ENCODE peak calls at places on chromosomes 2 and 18, in five cellular contexts. F is CD8-positive, alpha-beta T cell; S is OCI-LY7; G is epithelial cell of proximal tubule; D is keratinocyte. B is an unnamed sample.

GRCh38 chr2:207694811-207695281 is 16.6 kb upstream of the CCNYL1 start:
- DNase-seq in F (no peak), S (no peak), G (no peak), D (no peak), B (no peak)

GRCh38 chr2:207423886-207424285 is 105.9 kb upstream of the CREB1 start:
- DNase-seq in F (peak; percentile 24), S (no peak), G (peak; percentile 48), D (peak; percentile 46), B (peak; percentile 53)

GRCh38 chr2:238106698-238107524 is 6.8 kb downstream of the ESPNL start:
- DNase-seq in F (no peak), S (peak; percentile 75), G (no peak), D (no peak), B (no peak)

GRCh38 chr2:217286833-217287232 is 427.0 kb upstream of the TNP1 start:
- DNase-seq in F (no peak), S (no peak), G (no peak), D (no peak), B (no peak)

GRCh38 chr2:223055836-223056235 is 3.8 kb downstream of the KCNE4 start:
- DNase-seq in F (no peak), S (no peak), G (no peak), D (no peak), B (no peak)

GRCh38 chr2:76128622-76129021 is 417.9 kb upstream of the GCFC2 start:
- DNase-seq in F (no peak), S (no peak), G (no peak), D (no peak), B (no peak)

GRCh38 chr2:19758658-19759057 is 143.1 kb downstream of the TTC32 start:
- DNase-seq in F (no peak), S (no peak), G (no peak), D (no peak), B (no peak)

GRCh38 chr2:172230783-172231446 is 128.2 kb upstream of the DLX2 start:
- DNase-seq in F (no peak), S (no peak), G (no peak), D (no peak), B (no peak)

GRCh38 chr2:66456183-66457041 is 21.5 kb downstream of the MEIS1 start:
- DNase-seq in F (no peak), S (no peak), G (no peak), D (no peak), B (no peak)

GRCh38 chr18:74498712-74499629 is 2.8 kb downstream of the CNDP2 start:
- DNase-seq in F (peak; percentile 81), S (peak; percentile 64), G (no peak), D (no peak), B (peak; percentile 78)

GRCh38 chr2:215324811-215325210 is 13.0 kb downstream of the ATIC start:
- DNase-seq in F (no peak), S (no peak), G (no peak), D (no peak), B (no peak)

GRCh38 chr2:208025814-208026184 is 472 bp upstream of the PLEKHM3 start:
- DNase-seq in F (peak; percentile 28), S (peak; percentile 12), G (no peak), D (no peak), B (peak; percentile 37)

GRCh38 chr2:133439281-133439920 is 128.9 kb downstream of the NCKAP5 start:
- DNase-seq in F (no peak), S (no peak), G (no peak), D (no peak), B (no peak)

GRCh38 chr2:28250006-28250405 is 142.7 kb upstream of the FOSL2 start:
- DNase-seq in F (no peak), S (no peak), G (no peak), D (peak; percentile 60), B (no peak)

GRCh38 chr2:27581417-27582128 is 1.3 kb upstream of the ZNF512 start:
- DNase-seq in F (peak; percentile 12), S (no peak), G (no peak), D (no peak), B (no peak)

GRCh38 chr2:102063360-102063947 is 71.7 kb downstream of the IL1R2 start:
- DNase-seq in F (no peak), S (no peak), G (no peak), D (no peak), B (no peak)

GRCh38 chr2:120299561-120299960 is 46.4 kb upstream of the INHBB start:
- DNase-seq in F (no peak), S (no peak), G (no peak), D (no peak), B (no peak)

GRCh38 chr18:33611525-33612135 is 33.6 kb downstream of the ASXL3 start:
- DNase-seq in F (no peak), S (no peak), G (no peak), D (no peak), B (no peak)

GRCh38 chr2:171272039-171272438 is 111.3 kb upstream of the TLK1 start:
- DNase-seq in F (no peak), S (no peak), G (peak; percentile 96), D (peak; percentile 95), B (no peak)

GRCh38 chr2:73968357-73968937 is 16.3 kb upstream of the TET3 start:
- DNase-seq in F (no peak), S (no peak), G (no peak), D (no peak), B (no peak)

GRCh38 chr2:73969356-73969755 is 15.4 kb upstream of the TET3 start:
- DNase-seq in F (no peak), S (no peak), G (no peak), D (no peak), B (no peak)

GRCh38 chr2:73970850-73971471 is 13.7 kb upstream of the TET3 start:
- DNase-seq in F (peak; percentile 64), S (peak; percentile 60), G (no peak), D (no peak), B (peak; percentile 50)

GRCh38 chr2:73971722-73972121 is 13.0 kb upstream of the TET3 start:
- DNase-seq in F (no peak), S (no peak), G (no peak), D (no peak), B (no peak)

DNA sequence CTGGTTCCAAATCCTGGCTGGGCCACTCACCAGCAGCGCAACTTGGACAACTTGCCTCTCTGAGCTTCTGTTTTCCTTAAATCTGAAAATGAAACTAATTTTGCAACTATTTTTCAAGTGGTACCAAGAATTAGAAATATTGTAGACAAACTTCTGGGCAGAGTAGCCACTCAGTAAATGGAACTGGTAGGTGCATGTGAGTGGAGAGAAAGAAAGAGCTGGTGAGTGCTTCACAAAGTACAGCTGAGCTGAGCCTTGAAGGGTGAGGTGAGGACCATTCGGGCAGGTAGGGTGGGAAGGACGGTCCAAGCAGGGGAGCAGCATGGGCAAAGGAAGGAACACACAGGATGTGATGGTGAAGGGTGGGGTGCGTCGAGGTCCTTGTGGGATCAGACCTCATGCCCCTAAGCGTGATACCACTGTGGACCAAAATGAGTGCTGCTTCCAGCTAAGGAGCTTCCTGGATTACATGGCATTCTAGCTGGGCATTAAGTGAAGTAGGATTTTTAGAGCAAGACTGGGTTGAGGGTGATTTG is 14.4 kb upstream of the TET3 start:
- DNase-seq in F (no peak), S (no peak), G (no peak), D (no peak), B (no peak)
- TF ChIP-seq CTCF in F (no peak), S (no peak), G (no peak), D (no peak), B (no peak)

DNA sequence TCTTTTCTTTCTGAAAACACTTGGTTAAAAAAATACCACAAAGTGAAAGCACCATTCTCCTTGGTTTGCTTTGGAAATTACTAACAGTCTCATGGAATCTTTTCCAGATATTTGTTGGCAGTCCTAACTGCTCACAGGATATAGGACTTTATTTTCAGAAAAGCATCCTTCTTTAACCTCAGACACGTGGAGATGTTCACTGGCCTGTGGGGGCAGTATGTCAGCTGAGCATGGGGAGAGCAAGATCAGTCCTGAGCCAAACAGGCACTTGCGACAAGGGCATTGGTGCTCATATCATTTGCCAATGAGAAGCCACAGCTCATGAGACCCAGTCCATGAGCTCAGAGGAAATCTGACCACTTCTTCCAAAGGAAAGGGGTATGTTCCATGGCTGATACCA is 371.9 kb downstream of the NBAS start:
- DNase-seq in F (no peak), S (no peak), G (no peak), D (no peak), B (no peak)
- TF ChIP-seq CTCF in F (no peak), S (peak; percentile 27), G (peak; percentile 31), D (no peak), B (no peak)

GRCh38 chr2:146312899-146313298 is 1531.9 kb upstream of the ACVR2A start:
- DNase-seq in F (no peak), S (no peak), G (no peak), D (no peak), B (no peak)
- TF ChIP-seq CTCF in F (no peak), S (peak; percentile 49), G (no peak), D (no peak), B (no peak)

GRCh38 chr18:477565-477964 is 22.9 kb downstream of the COLEC12 start:
- DNase-seq in F (no peak), S (peak; percentile 45), G (no peak), D (peak; percentile 21), B (peak; percentile 47)
- TF ChIP-seq CTCF in F (no peak), S (peak; percentile 71), G (peak; percentile 61), D (peak; percentile 74), B (peak; percentile 30)

GRCh38 chr2:219274392-219274921 is 4.7 kb upstream of the DNAJB2 start:
- DNase-seq in F (no peak), S (no peak), G (peak; percentile 66), D (peak; percentile 96), B (no peak)
- TF ChIP-seq CTCF in F (no peak), S (no peak), G (no peak), D (no peak), B (no peak)

DNA sequence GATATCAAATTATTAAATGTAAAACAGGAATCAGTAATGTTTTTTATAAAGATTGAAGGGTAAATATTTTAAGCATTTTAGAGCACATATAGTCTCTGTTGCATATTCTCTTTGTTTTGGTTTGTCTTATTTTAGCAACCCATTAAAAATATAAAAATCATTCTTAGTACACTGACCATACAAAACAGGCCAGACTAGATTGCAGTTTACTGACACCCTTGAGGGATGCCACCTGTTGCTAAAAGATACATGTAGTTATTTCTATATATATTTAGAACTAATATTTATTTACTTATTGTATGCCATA is 44.7 kb upstream of the SULT1C3 start:
- DNase-seq in F (no peak), S (no peak), G (no peak), D (no peak), B (no peak)
- TF ChIP-seq CTCF in F (no peak), S (peak; percentile 25), G (no peak), D (no peak), B (no peak)

GRCh38 chr2:36480028-36480427 is 117.9 kb downstream of the FEZ2 start:
- DNase-seq in F (no peak), S (no peak), G (no peak), D (no peak), B (no peak)
- TF ChIP-seq CTCF in F (no peak), S (no peak), G (no peak), D (no peak), B (no peak)

GRCh38 chr2:106863387-106863786 is 22.6 kb downstream of the ST6GAL2 start:
- DNase-seq in F (no peak), S (no peak), G (no peak), D (no peak), B (no peak)
- TF ChIP-seq CTCF in F (no peak), S (peak; percentile 38), G (peak; percentile 60), D (peak; percentile 29), B (no peak)

GRCh38 chr2:138359532-138359931 is 142.0 kb upstream of the SPOPL start:
- DNase-seq in F (no peak), S (no peak), G (no peak), D (no peak), B (no peak)
- TF ChIP-seq CTCF in F (no peak), S (no peak), G (no peak), D (no peak), B (no peak)

B was measured in GM13976.